ENCODE peak calls at places on chromosomes 7 and 10, in six cellular contexts. P is GM12878, B is hepatocyte, O is fibroblast of lung, H is mammary epithelial cell, J is H9. T is an unnamed sample.

GRCh38 chr7:27611043-27611442 is 51.6 kb downstream of the HIBADH start:
- DNase-seq in B (no peak), J (no peak), H (peak; percentile 60), O (peak; percentile 14), P (no peak), T (no peak)

GRCh38 chr10:70458329-70459060 is 17.0 kb upstream of the NODAL start:
- DNase-seq in P (no peak), B (peak; percentile 89), O (peak; percentile 73), H (peak; percentile 62), J (peak; percentile 57), T (peak; percentile 79)

GRCh38 chr7:28723336-28723735 is 234.8 kb downstream of the TRIL start:
- DNase-seq in P (no peak), B (no peak), J (no peak), H (no peak), O (no peak), T (no peak)

GRCh38 chr10:88108115-88108610 is 244.7 kb downstream of the PTEN start:
- DNase-seq in J (no peak), B (no peak), P (peak; percentile 94), O (no peak), H (no peak), T (no peak)

GRCh38 chr7:1995426-1995825 is 237.3 kb downstream of the MAD1L1 start:
- DNase-seq in J (no peak), O (no peak), H (no peak), B (no peak), P (no peak), T (no peak)

GRCh38 chr10:78165172-78165571 is 131.5 kb downstream of the RPS24 start:
- DNase-seq in J (no peak), H (no peak), B (no peak), P (no peak), O (no peak), T (no peak)

GRCh38 chr7:26853788-26854393 is 10.5 kb downstream of the SKAP2 start:
- DNase-seq in H (peak; percentile 52), P (no peak), J (no peak), B (peak; percentile 71), O (peak; percentile 87), T (peak; percentile 69)

GRCh38 chr7:116167177-116167576 is 43.2 kb upstream of the TES start:
- DNase-seq in B (no peak), P (no peak), O (no peak), H (no peak), J (no peak), T (no peak)

GRCh38 chr7:118629898-118630469 is 405.5 kb downstream of the ANKRD7 start:
- DNase-seq in O (no peak), J (no peak), B (no peak), P (no peak), H (no peak), T (no peak)

GRCh38 chr7:105399043-105399725 is 10.5 kb upstream of the SRPK2 start:
- DNase-seq in J (no peak), B (no peak), P (no peak), O (peak; percentile 59), H (no peak), T (peak; percentile 75)

GRCh38 chr7:17097668-17098297 is 200.7 kb upstream of the AHR start:
- DNase-seq in P (no peak), H (no peak), J (no peak), B (no peak), O (no peak), T (no peak)

GRCh38 chr7:1560620-1561031 is 4.6 kb upstream of the TMEM184A start:
- DNase-seq in B (no peak), P (no peak), H (no peak), O (no peak), J (no peak), T (no peak)

GRCh38 chr7:151542606-151543130 is 23.0 kb upstream of the RHEB start:
- DNase-seq in H (no peak), J (no peak), O (no peak), B (no peak), P (no peak), T (no peak)

GRCh38 chr7:47528471-47528870 is 53.4 kb downstream of the TNS3 start:
- DNase-seq in B (no peak), J (no peak), H (no peak), P (no peak), O (no peak), T (no peak)

GRCh38 chr7:14377646-14378266 is 388.3 kb upstream of the ETV1 start:
- DNase-seq in O (peak; percentile 56), J (no peak), B (no peak), P (no peak), H (no peak), T (no peak)

GRCh38 chr10:71735709-71736569 is 16.4 kb upstream of the C10orf105 start:
- DNase-seq in H (no peak), J (no peak), O (no peak), P (no peak), B (no peak), T (no peak)

GRCh38 chr7:157253850-157254249 is 83.0 kb upstream of the DNAJB6 start:
- DNase-seq in H (no peak), O (no peak), P (no peak), B (no peak), J (no peak), T (no peak)

GRCh38 chr7:151125835-151126481 is 39.7 kb downstream of the AGAP3 start:
- DNase-seq in P (no peak), O (peak; percentile 15), H (no peak), J (no peak), B (peak; percentile 50), T (no peak)

GRCh38 chr7:101527844-101528667 is 101.0 kb downstream of the MYL10 start:
- DNase-seq in J (no peak), B (no peak), P (no peak), O (peak; percentile 86), H (no peak), T (peak; percentile 52)

GRCh38 chr10:132591166-132591971 is 53.8 kb downstream of the INPP5A start:
- DNase-seq in H (peak; percentile 68), P (no peak), J (peak; percentile 75), B (peak; percentile 75), O (peak; percentile 70), T (peak; percentile 73)
- H3K79me2 ChIP-seq in H (peaks cover 71% of the 10 kb centered on the region), P (peaks cover 8% of the 10 kb centered on the region), J (no peaks in the 10 kb centered on the region), B (peaks cover 96% of the 10 kb centered on the region), O (peaks cover 42% of the 10 kb centered on the region), T (peaks cover 21% of the 10 kb centered on the region)

DNA sequence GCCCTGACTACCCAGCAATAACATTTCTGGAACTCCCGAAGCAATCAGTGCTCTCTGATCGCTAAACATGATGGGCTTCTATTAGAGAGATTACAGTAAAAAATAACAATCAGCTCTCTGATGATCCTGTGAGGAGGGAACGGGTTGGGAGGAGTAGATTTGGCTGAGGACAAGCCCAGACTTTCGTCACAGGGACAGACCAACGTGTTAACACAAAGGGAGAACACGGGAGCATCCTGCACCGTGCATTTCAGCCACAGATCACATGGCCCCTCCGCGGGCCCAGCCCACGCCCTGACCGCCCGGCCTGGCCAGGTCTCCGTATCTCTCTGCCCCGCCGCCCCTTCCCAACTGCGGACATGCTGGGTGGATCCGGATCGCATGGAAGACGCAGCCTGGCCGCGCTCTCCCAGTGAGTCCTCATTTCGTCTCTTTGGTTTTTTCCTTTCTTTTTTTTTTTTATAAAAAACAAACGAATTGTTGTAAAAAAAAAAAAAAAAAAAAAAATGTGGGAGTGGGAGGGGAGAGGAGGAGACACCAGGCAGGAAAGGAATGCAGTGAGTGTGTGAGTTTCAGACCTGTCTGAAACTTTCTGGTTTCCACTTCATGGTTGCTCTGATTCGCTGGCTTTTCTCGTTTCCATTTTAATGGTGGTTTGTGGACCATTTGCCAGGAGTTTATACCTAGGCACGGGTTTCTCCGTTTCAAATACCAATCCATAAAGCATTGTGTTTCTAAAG is 94.9 kb upstream of the AGBL3 start:
- DNase-seq in P (no peak), H (peak; percentile 98), J (peak; percentile 77), O (peak; percentile 99), B (peak; percentile 89), T (no peak)
- H3K4me1 ChIP-seq in P (no peaks in the 10 kb centered on the region), H (peaks cover 36% of the 10 kb centered on the region), J (peaks cover 10% of the 10 kb centered on the region), O (peaks cover 16% of the 10 kb centered on the region), B (peaks cover 43% of the 10 kb centered on the region), T (peaks cover 16% of the 10 kb centered on the region)

DNA sequence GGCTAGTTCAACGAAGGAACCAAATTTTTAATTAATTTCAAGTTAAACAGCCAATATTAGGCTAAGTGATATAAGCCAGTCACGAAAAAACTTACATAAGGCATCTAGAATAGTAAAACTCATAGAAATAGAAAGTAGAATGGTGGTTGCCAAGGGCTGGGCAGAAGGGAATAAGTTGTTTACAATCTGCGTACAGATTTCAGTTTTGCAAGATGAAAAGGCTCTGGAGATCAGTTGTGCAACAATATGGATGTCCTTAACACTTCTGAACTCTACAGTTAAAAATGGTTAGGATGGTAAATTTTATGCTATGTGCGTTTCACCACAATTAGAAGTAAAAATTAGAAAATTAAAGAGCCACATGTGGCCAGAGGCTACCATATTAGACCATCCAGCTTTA is 13.3 kb downstream of the SCRN1 start:
- DNase-seq in O (peak; percentile 86), J (no peak), B (no peak), P (no peak), H (no peak), T (no peak)
- H3K79me2 ChIP-seq in O (peaks cover 68% of the 10 kb centered on the region), J (peaks cover 9% of the 10 kb centered on the region), B (peaks cover 92% of the 10 kb centered on the region), P (peaks cover 19% of the 10 kb centered on the region), H (peaks cover 80% of the 10 kb centered on the region), T (peaks cover 72% of the 10 kb centered on the region)

GRCh38 chr7:23016345-23017253 is 2.7 kb upstream of the HYCC1 start:
- DNase-seq in B (no peak), J (no peak), O (no peak), H (no peak), P (no peak), T (no peak)
- H3K4me1 ChIP-seq in B (peaks cover 11% of the 10 kb centered on the region), J (peaks cover 4% of the 10 kb centered on the region), O (peaks cover 9% of the 10 kb centered on the region), H (peaks cover 32% of the 10 kb centered on the region), P (peaks cover 18% of the 10 kb centered on the region), T (peaks cover 60% of the 10 kb centered on the region)

GRCh38 chr10:74704629-74705360 is 121.6 kb upstream of the KAT6B start:
- DNase-seq in O (peak; percentile 70), J (no peak), H (no peak), B (no peak), P (no peak), T (no peak)

GRCh38 chr10:74706966-74707365 is 119.4 kb upstream of the KAT6B start:
- DNase-seq in H (peak; percentile 57), B (no peak), J (no peak), P (no peak), O (no peak), T (no peak)

DNA sequence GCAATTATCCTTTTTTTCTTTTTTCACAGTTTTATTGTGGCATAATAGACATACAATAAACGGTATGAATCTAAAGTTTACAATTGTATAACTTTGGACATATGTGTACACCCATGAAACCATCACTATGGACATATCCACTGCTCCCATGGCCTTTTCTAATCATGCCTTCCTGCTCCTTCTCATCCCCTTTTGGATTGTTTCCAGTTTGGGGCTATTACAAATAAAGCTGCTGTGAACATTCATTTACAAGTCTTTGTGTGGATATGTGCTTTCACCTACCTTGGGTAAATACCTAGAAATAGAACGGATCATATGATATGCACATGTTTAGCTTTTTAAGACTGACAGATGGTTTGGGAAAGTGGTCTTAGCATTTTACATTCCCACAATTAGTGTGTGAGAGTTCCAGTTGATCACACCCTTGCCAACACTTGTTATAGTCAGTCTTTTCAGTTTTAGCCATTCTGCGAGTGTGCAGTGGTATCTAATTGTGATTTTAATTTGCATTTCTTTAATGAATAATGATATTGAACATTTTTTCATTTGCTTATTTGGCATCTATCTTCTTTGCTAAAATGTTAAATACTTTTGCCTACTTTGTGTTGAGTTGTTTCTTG is 120.9 kb upstream of the KAT6B start:
- DNase-seq in O (no peak), H (no peak), J (no peak), B (no peak), P (no peak), T (no peak)
- H3K79me2 ChIP-seq in O (no peaks in the 10 kb centered on the region), H (no peaks in the 10 kb centered on the region), J (no peaks in the 10 kb centered on the region), B (no peaks in the 10 kb centered on the region), P (no peaks in the 10 kb centered on the region), T (no peaks in the 10 kb centered on the region)

GRCh38 chr7:57225666-57226065 is 93.4 kb upstream of the ZNF479 start:
- DNase-seq in J (no peak), B (no peak), P (no peak), O (no peak), H (no peak), T (no peak)
- H3K4me1 ChIP-seq in J (no peaks in the 10 kb centered on the region), B (no peaks in the 10 kb centered on the region), P (no peaks in the 10 kb centered on the region), O (no peaks in the 10 kb centered on the region), H (no peaks in the 10 kb centered on the region), T (no peaks in the 10 kb centered on the region)